ENCODE peak calls at places on chromosomes 11 and 22, in four cellular contexts. B, V, U and F are unnamed samples.

GRCh38 chr22:48321986-48322545 is 1505.6 kb downstream of the BRD1 start:
- DNase-seq in B (no peak), V (no peak), U (no peak), F (no peak)

GRCh38 chr22:37610480-37611148 is 2.0 kb downstream of the GGA1 start:
- DNase-seq in B (no peak), V (no peak), U (no peak), F (no peak)

GRCh38 chr11:61959678-61960077 is 7.8 kb downstream of the FTH1 start:
- DNase-seq in B (no peak), V (no peak), U (no peak), F (no peak)

GRCh38 chr22:46336119-46337078 is 885 bp downstream of the TRMU start:
- DNase-seq in B (peak), V (peak), U (no peak), F (peak)

GRCh38 chr22:43230983-43231723 is 44.2 kb upstream of the TTLL12 start:
- DNase-seq in B (peak), V (peak), U (no peak), F (peak)

GRCh38 chr11:85961130-85961529 is 105.9 kb downstream of the CCDC83 start:
- DNase-seq in B (no peak), V (no peak), U (no peak), F (no peak)

GRCh38 chr22:28799834-28800307 is 498 bp downstream of the XBP1 start:
- DNase-seq in B (peak), V (no peak), U (no peak), F (peak)

GRCh38 chr11:122360875-122361274 is 244.9 kb upstream of the BLID start:
- DNase-seq in B (no peak), V (no peak), U (no peak), F (no peak)

GRCh38 chr11:10032991-10033390 is 261.0 kb downstream of the SBF2 start:
- DNase-seq in B (no peak), V (no peak), U (no peak), F (no peak)

GRCh38 chr11:108221401-108221800 is 1.0 kb downstream of the NPAT start:
- DNase-seq in B (no peak), V (no peak), U (no peak), F (peak)

GRCh38 chr11:68040121-68040956 is 1.5 kb downstream of the TCIRG1 start:
- DNase-seq in B (no peak), V (peak), U (peak), F (peak)

GRCh38 chr11:119155733-119156492 is 7.1 kb downstream of the ABCG4 start:
- DNase-seq in B (peak), V (peak), U (no peak), F (peak)

GRCh38 chr22:41925783-41926460 is 684 bp downstream of the TNFRSF13C start:
- DNase-seq in B (peak), V (peak), U (no peak), F (peak)

GRCh38 chr11:64089027-64089360 is 53.3 kb downstream of the FLRT1 start:
- DNase-seq in B (no peak), V (no peak), U (no peak), F (no peak)

GRCh38 chr11:68150029-68150428 is 28.8 kb upstream of the CHKA start:
- DNase-seq in B (peak), V (peak), U (no peak), F (peak)

GRCh38 chr11:57842873-57843272 is 81.3 kb downstream of the CTNND1 start:
- DNase-seq in B (no peak), V (no peak), U (no peak), F (no peak)

GRCh38 chr11:85048801-85049200 is 578.3 kb downstream of the DLG2 start:
- DNase-seq in B (no peak), V (no peak), U (no peak), F (no peak)

GRCh38 chr11:111602865-111603632 is 800 bp downstream of the SIK2 start:
- DNase-seq in B (peak), V (no peak), U (no peak), F (peak)

GRCh38 chr11:130652671-130653335 is 204.4 kb downstream of the ADAMTS15 start:
- DNase-seq in B (no peak), V (no peak), U (no peak), F (no peak)

DNA sequence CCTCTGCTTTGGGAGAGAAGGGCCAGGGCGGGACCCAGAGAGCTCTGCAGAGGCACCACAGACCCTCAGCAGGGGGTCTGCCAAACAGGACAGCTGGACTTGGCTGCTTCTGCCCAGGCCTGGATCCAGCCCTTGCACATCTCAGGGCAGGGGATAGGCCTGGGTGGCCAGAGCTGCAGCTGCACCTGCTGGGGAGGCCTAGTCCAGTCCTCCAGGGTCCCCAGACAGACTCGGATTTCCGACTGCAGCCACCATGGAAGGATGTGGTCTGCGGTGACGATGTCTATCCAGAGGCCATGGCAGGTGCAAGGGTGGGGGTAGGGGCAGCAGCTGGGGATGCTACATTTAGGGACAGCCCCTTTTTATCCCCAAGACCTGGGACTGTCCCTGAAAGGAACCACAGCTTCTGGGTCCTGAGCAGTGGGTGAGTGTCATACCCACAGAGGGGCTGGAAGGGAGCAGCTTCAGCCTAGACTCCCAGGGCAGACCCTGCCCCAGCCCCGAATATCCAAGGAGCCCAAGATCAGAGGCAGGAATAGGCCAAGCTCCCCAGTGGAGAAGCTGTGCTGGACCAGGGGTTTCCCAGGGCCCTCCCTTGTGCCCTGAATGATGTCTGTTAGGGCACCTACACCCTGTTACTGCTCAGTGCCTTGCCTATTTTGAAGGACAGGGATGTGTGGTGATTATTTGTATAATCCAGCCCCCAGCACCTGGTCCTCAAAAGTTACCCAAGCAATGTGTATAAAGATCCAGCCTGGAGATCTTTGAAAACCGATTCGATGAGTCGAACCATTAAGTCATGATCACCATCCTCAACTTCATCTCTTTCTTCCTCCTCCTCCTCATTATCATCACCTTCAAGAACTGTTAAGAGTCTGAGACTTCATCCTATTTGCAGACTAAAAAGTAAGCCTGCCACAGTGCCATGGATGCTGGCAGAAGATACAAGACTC is 2.5 kb upstream of the IGLL5 start:
- DNase-seq in B (peak), V (no peak), U (no peak), F (no peak)
- H3K4me2 ChIP-seq in B (no peak), V (no peak), U (no peak), F (no peak)

GRCh38 chr11:33689089-33689488 is 11.5 kb downstream of the C11orf91 start:
- DNase-seq in B (no peak), V (no peak), U (no peak), F (no peak)
- TF ChIP-seq JUNB in B (no peak), V (no peak), U (no peak), F (no peak)

GRCh38 chr22:31005535-31005934 is 36.5 kb downstream of the TUG1 start:
- DNase-seq in B (no peak), V (no peak), U (no peak), F (no peak)

GRCh38 chr22:30998329-30998728 is 29.3 kb downstream of the TUG1 start:
- DNase-seq in B (no peak), V (no peak), U (no peak), F (peak)

GRCh38 chr22:30996462-30996861 is 27.4 kb downstream of the TUG1 start:
- DNase-seq in B (no peak), V (no peak), U (no peak), F (no peak)

GRCh38 chr22:31001124-31001770 is 32.2 kb downstream of the TUG1 start:
- DNase-seq in B (no peak), V (peak), U (no peak), F (no peak)
- H2AFZ ChIP-seq in B (no peak), V (no peak), U (no peak), F (no peak)

GRCh38 chr11:12377106-12377823 is at the start of gene PARVA:
- DNase-seq in B (no peak), V (peak), U (no peak), F (peak)

GRCh38 chr11:12380565-12381325 is 3.4 kb downstream of the PARVA start:
- DNase-seq in B (no peak), V (no peak), U (no peak), F (no peak)

GRCh38 chr11:12376259-12376971 is 956 bp upstream of the PARVA start:
- DNase-seq in B (no peak), V (no peak), U (no peak), F (no peak)

GRCh38 chr11:12381875-12382274 is 4.5 kb downstream of the PARVA start:
- DNase-seq in B (no peak), V (no peak), U (no peak), F (no peak)

DNA sequence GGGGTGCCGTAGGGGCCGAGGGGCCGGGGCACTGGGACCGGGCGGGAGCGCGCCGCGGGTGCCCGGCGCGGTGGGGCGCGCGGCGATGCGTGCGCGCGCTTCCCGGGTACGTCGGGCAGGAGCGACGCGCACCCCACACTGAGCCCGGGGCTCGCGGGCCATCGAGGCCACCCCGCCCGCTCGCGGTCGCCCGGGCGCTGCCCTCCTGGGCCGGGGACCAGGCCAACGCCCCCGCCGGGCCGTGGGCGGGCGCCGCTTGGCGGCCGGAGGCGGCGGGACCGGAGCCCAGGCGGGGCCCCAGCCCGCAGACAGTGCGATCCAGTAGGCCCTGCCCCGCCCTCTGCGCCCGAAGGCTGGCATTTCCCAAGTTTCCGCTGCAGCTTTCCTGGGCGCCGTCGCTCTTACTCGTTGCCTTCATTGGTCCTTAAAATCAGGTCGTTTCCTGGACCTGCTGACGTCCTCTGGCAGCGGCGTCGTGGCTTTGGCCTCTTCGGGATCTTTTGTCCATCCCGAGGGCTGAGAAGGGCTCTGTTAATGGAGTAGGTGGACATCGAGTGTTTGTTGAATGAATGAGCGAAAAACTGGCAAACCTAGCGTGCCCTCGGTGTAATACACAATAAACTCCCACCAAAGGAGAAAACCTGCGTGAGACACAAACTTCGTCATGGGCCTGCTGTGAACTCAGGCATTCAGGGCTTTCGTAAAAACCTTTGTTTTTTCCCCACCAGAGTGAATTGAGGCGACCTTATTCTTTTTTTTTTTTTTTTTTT is 638 bp downstream of the PARVA start:
- DNase-seq in B (peak), V (peak), U (no peak), F (peak)
- H3K4me2 ChIP-seq in B (no peak), V (peak), U (no peak), F (peak)

DNA sequence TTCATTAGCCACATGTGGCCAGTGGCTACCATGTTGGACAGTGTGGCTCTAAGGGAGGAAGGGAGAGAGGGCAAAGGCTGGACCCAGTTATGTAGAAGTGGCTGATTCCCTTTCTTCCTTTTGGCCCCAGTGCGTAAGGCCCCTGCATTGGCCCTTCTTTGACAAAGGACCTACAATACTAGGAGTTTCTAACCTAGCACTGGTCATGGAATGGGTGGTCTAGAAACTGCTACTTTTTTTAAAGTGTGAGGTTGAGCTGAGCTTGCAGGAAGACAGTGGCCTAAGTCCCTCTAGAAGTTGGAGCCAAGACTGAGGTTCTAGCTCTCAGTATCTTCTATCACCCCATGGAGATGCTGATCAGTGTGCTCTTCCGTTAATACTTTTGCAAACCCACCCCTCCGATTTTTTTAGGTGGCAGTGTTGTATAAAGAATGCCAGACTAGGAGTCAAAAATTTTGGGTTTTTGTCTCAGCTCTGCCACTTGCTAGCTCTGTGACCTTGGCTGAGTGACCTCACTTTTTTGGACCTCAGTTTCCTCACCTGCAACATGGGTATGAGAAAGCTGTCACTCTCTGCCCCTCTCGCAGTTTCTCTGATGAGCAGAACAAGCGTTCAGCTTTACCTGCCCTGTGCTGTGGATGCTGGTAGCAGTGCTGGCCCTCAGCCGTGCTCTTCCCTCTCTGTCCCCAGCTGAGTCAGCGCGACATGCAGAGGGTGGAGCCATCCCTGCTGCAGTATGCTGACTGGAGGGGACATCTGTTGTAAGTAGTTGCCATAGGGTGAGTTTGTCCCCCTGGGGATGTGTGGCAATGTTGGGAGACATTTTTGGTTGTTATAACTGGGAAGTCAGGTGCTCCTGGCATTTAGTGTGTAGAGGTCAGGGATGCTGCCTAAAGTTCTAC is 6.9 kb downstream of the ACCS start:
- DNase-seq in B (no peak), V (no peak), U (no peak), F (no peak)
- TF ChIP-seq JUNB in B (no peak), V (no peak), U (no peak), F (no peak)